ENCODE peak calls at places on chromosomes 4 and X, in nine cellular contexts. One of them, this sample, is unnamed.

GRCh38 chrX:72466493-72466892 is 106.2 kb downstream of the HDAC8 start:
- DNase-seq in B cell: no peak
- DNase-seq in AG08396: no peak
- DNase-seq in fibroblast of mammary gland: peak
- DNase-seq in aorta: no peak
- DNase-seq in activated naive CD8-positive, alpha-beta T cell treated with anti-CD3 and anti-CD28 coated beads, Interleukin-2, amount 50 U/mL, for 24 hours: no peak
- DNase-seq in pancreas: no peak
- DNase-seq in germinal center: no peak
- DNase-seq in ACHN: no peak
- DNase-seq in this sample: no peak

GRCh38 chrX:49846004-49846403 is 16.9 kb downstream of the PAGE4 start:
- DNase-seq in germinal center: no peak
- DNase-seq in B cell: no peak
- DNase-seq in aorta: no peak
- DNase-seq in fibroblast of mammary gland: no peak
- DNase-seq in AG08396: no peak
- DNase-seq in pancreas: no peak
- DNase-seq in ACHN: no peak
- DNase-seq in activated naive CD8-positive, alpha-beta T cell treated with anti-CD3 and anti-CD28 coated beads, Interleukin-2, amount 50 U/mL, for 24 hours: no peak
- DNase-seq in this sample: no peak

GRCh38 chrX:86148024-86148511 is at the start of gene DACH2:
- DNase-seq in ACHN: no peak
- DNase-seq in aorta: peak
- DNase-seq in B cell: peak
- DNase-seq in activated naive CD8-positive, alpha-beta T cell treated with anti-CD3 and anti-CD28 coated beads, Interleukin-2, amount 50 U/mL, for 24 hours: peak
- DNase-seq in AG08396: peak
- DNase-seq in fibroblast of mammary gland: peak
- DNase-seq in germinal center: peak
- DNase-seq in pancreas: peak
- DNase-seq in this sample: peak

GRCh38 chrX:71671938-71672337 is 4.6 kb downstream of the LOC101059915 start:
- DNase-seq in aorta: no peak
- DNase-seq in ACHN: no peak
- DNase-seq in pancreas: no peak
- DNase-seq in germinal center: no peak
- DNase-seq in B cell: no peak
- DNase-seq in fibroblast of mammary gland: no peak
- DNase-seq in AG08396: no peak
- DNase-seq in activated naive CD8-positive, alpha-beta T cell treated with anti-CD3 and anti-CD28 coated beads, Interleukin-2, amount 50 U/mL, for 24 hours: no peak
- DNase-seq in this sample: no peak

GRCh38 chr4:4395849-4396627 is 9.1 kb downstream of the NSG1 start:
- DNase-seq in B cell: no peak
- DNase-seq in pancreas: no peak
- DNase-seq in AG08396: peak
- DNase-seq in aorta: peak
- DNase-seq in fibroblast of mammary gland: peak
- DNase-seq in activated naive CD8-positive, alpha-beta T cell treated with anti-CD3 and anti-CD28 coated beads, Interleukin-2, amount 50 U/mL, for 24 hours: no peak
- DNase-seq in germinal center: peak
- DNase-seq in ACHN: no peak
- DNase-seq in this sample: no peak

GRCh38 chr4:122747068-122747467 is 14.6 kb downstream of the BBS12 start:
- DNase-seq in activated naive CD8-positive, alpha-beta T cell treated with anti-CD3 and anti-CD28 coated beads, Interleukin-2, amount 50 U/mL, for 24 hours: no peak
- DNase-seq in AG08396: no peak
- DNase-seq in pancreas: no peak
- DNase-seq in ACHN: no peak
- DNase-seq in B cell: no peak
- DNase-seq in germinal center: no peak
- DNase-seq in aorta: no peak
- DNase-seq in fibroblast of mammary gland: no peak
- DNase-seq in this sample: no peak

GRCh38 chr4:42280327-42281095 is 116.8 kb upstream of the SHISA3 start:
- DNase-seq in pancreas: no peak
- DNase-seq in aorta: no peak
- DNase-seq in AG08396: peak
- DNase-seq in fibroblast of mammary gland: peak
- DNase-seq in activated naive CD8-positive, alpha-beta T cell treated with anti-CD3 and anti-CD28 coated beads, Interleukin-2, amount 50 U/mL, for 24 hours: peak
- DNase-seq in germinal center: peak
- DNase-seq in ACHN: peak
- DNase-seq in B cell: peak
- DNase-seq in this sample: no peak

GRCh38 chrX:115602729-115603389 is 41.9 kb downstream of the PLS3 start:
- DNase-seq in AG08396: no peak
- DNase-seq in B cell: no peak
- DNase-seq in ACHN: no peak
- DNase-seq in activated naive CD8-positive, alpha-beta T cell treated with anti-CD3 and anti-CD28 coated beads, Interleukin-2, amount 50 U/mL, for 24 hours: no peak
- DNase-seq in germinal center: no peak
- DNase-seq in fibroblast of mammary gland: no peak
- DNase-seq in pancreas: no peak
- DNase-seq in aorta: no peak
- DNase-seq in this sample: no peak

GRCh38 chrX:112043997-112044396 is 38.6 kb downstream of the TRPC5 start:
- DNase-seq in pancreas: no peak
- DNase-seq in AG08396: no peak
- DNase-seq in germinal center: no peak
- DNase-seq in aorta: no peak
- DNase-seq in activated naive CD8-positive, alpha-beta T cell treated with anti-CD3 and anti-CD28 coated beads, Interleukin-2, amount 50 U/mL, for 24 hours: no peak
- DNase-seq in B cell: no peak
- DNase-seq in ACHN: peak
- DNase-seq in fibroblast of mammary gland: peak
- DNase-seq in this sample: no peak

This sample was measured in lung.